ENCODE peak calls at places on chromosomes 1 and 21, in four cellular contexts. P is AG04450, I is sciatic nerve, K is endothelial cell. T is an unnamed sample.

GRCh38 chr1:207021139-207021861 is 11.3 kb downstream of the C1orf116 start:
- DNase-seq in P (no peak), I (no peak), K (no peak), T (no peak)

GRCh38 chr1:156421062-156421938 is 52.3 kb downstream of the RHBG start:
- DNase-seq in P (no peak), I (peak), K (peak), T (peak)

GRCh38 chr1:222757673-222758268 is 20.8 kb downstream of the FAM177B start:
- DNase-seq in P (no peak), I (no peak), K (no peak), T (no peak)

GRCh38 chr1:27031235-27032118 is 18.8 kb upstream of the TENT5B start:
- DNase-seq in P (peak), I (peak), K (peak), T (peak)

GRCh38 chr1:244860078-244860477 is 4.3 kb downstream of the HNRNPU start:
- DNase-seq in P (no peak), I (no peak), K (no peak), T (no peak)

GRCh38 chr1:233410906-233411305 is 83.4 kb downstream of the MAP3K21 start:
- DNase-seq in P (no peak), I (no peak), K (no peak), T (no peak)

GRCh38 chr1:48938975-48939374 is 162.3 kb upstream of the BEND5 start:
- DNase-seq in P (no peak), I (no peak), K (no peak), T (no peak)

GRCh38 chr21:22020221-22020620 is 1022.0 kb downstream of the NCAM2 start:
- DNase-seq in P (no peak), I (no peak), K (no peak), T (no peak)

GRCh38 chr1:21149430-21149861 is 27.3 kb downstream of the EIF4G3 start:
- DNase-seq in P (no peak), I (no peak), K (peak), T (peak)

GRCh38 chr1:183034682-183035081 is 11.5 kb downstream of the LAMC1 start:
- DNase-seq in P (no peak), I (no peak), K (no peak), T (no peak)

GRCh38 chr1:202282596-202283283 is 59.0 kb downstream of the UBE2T start:
- DNase-seq in P (no peak), I (no peak), K (no peak), T (no peak)

GRCh38 chr1:32900956-32901822 is at the start of gene TMEM54:
- DNase-seq in P (no peak), I (peak), K (no peak), T (no peak)

GRCh38 chr1:84959294-84959693 is 37.6 kb downstream of the MCOLN2 start:
- DNase-seq in P (no peak), I (no peak), K (no peak), T (no peak)

GRCh38 chr1:201648911-201649775 is 110.2 kb downstream of the NAV1 start:
- DNase-seq in P (no peak), I (no peak), K (no peak), T (no peak)

GRCh38 chr1:111517464-111518225 is 14.2 kb upstream of the ADORA3 start:
- DNase-seq in P (no peak), I (no peak), K (no peak), T (no peak)

GRCh38 chr21:24955275-24955961 is 651.9 kb downstream of the MRPL39 start:
- DNase-seq in P (no peak), I (no peak), K (no peak), T (no peak)

GRCh38 chr1:43447891-43448708 is 5.6 kb downstream of the HYI start:
- DNase-seq in P (no peak), I (peak), K (no peak), T (no peak)

GRCh38 chr1:36008546-36009197 is 75.2 kb upstream of the TEKT2 start:
- DNase-seq in P (peak), I (no peak), K (no peak), T (peak)

GRCh38 chr1:185632659-185633428 is 101.3 kb upstream of the HMCN1 start:
- DNase-seq in P (no peak), I (no peak), K (no peak), T (no peak)

GRCh38 chr1:88946845-88947244 is 45.6 kb downstream of the KYAT3 start:
- DNase-seq in P (peak), I (no peak), K (no peak), T (no peak)

GRCh38 chr21:33566514-33566913 is 22.0 kb downstream of the DONSON start:
- DNase-seq in P (no peak), I (no peak), K (no peak), T (no peak)

GRCh38 chr21:29378814-29379213 is 80.1 kb downstream of the BACH1 start:
- DNase-seq in P (no peak), I (no peak), K (no peak), T (no peak)

GRCh38 chr21:41600961-41601572 is 93.1 kb upstream of the TMPRSS2 start:
- DNase-seq in P (no peak), I (peak), K (no peak), T (no peak)

GRCh38 chr21:32772281-32773047 is 909 bp upstream of the PAXBP1 start:
- DNase-seq in P (no peak), I (no peak), K (peak), T (no peak)

GRCh38 chr1:243946253-243946652 is 96.2 kb upstream of the AKT3 start:
- DNase-seq in P (no peak), I (no peak), K (no peak), T (no peak)

GRCh38 chr1:98086796-98087195 is 166.0 kb upstream of the DPYD start:
- DNase-seq in P (peak), I (no peak), K (no peak), T (peak)

GRCh38 chr21:26106562-26106961 is 64.0 kb downstream of the APP start:
- DNase-seq in P (no peak), I (no peak), K (no peak), T (no peak)

GRCh38 chr1:202291961-202292712 is 49.6 kb downstream of the UBE2T start:
- DNase-seq in P (peak), I (no peak), K (no peak), T (no peak)

GRCh38 chr1:200877839-200878551 is 5.2 kb downstream of the GPR25 start:
- DNase-seq in P (no peak), I (no peak), K (no peak), T (no peak)

GRCh38 chr1:54833146-54833545 is 32.0 kb upstream of the TTC22 start:
- DNase-seq in P (no peak), I (no peak), K (no peak), T (no peak)

GRCh38 chr1:112744019-112744578 is 29.0 kb upstream of the PPM1J start:
- DNase-seq in P (no peak), I (no peak), K (peak), T (no peak)

GRCh38 chr1:109750241-109750882 is 9.5 kb upstream of the GSTM3 start:
- DNase-seq in P (no peak), I (no peak), K (no peak), T (no peak)

GRCh38 chr1:71424536-71424935 is 343.7 kb upstream of the ZRANB2 start:
- DNase-seq in P (no peak), I (no peak), K (no peak), T (no peak)

GRCh38 chr1:26239936-26240335 is 5.9 kb downstream of the CEP85 start:
- DNase-seq in P (no peak), I (no peak), K (no peak), T (no peak)

GRCh38 chr1:10640079-10640578 is 156.3 kb downstream of the CASZ1 start:
- DNase-seq in P (no peak), I (no peak), K (no peak), T (no peak)

GRCh38 chr1:2050482-2050792 is 226 bp downstream of the PRKCZ start:
- DNase-seq in P (no peak), I (no peak), K (no peak), T (no peak)

GRCh38 chr1:206698990-206699586 is 14.4 kb downstream of the MAPKAPK2 start:
- DNase-seq in P (no peak), I (no peak), K (no peak), T (no peak)

GRCh38 chr21:31444061-31444460 is 100.0 kb upstream of the TIAM1 start:
- DNase-seq in P (no peak), I (no peak), K (no peak), T (no peak)